ENCODE peak calls at places on chromosomes 1 and 21, in six cellular contexts. One of them, this sample, is unnamed.

GRCh38 chr1:16095447-16095846 is 22.0 kb upstream of the FAM131C start:
- DNase-seq in keratinocyte: no peak
- DNase-seq in mesendoderm: no peak
- DNase-seq in Peyer's patch: no peak
- DNase-seq in PC-3: no peak
- DNase-seq in testis: no peak
- DNase-seq in this sample: peak; percentile 11

GRCh38 chr1:158150512-158150911 is 30.2 kb upstream of the CD1D start:
- DNase-seq in keratinocyte: no peak
- DNase-seq in mesendoderm: no peak
- DNase-seq in Peyer's patch: no peak
- DNase-seq in PC-3: no peak
- DNase-seq in testis: no peak
- DNase-seq in this sample: no peak

GRCh38 chr1:1194723-1195122 is 11.7 kb downstream of the TNFRSF18 start:
- DNase-seq in keratinocyte: no peak
- DNase-seq in mesendoderm: no peak
- DNase-seq in Peyer's patch: peak; percentile 9
- DNase-seq in PC-3: no peak
- DNase-seq in testis: no peak
- DNase-seq in this sample: no peak

GRCh38 chr21:34799092-34799491 is 130.3 kb downstream of the CLIC6 start:
- DNase-seq in keratinocyte: no peak
- DNase-seq in mesendoderm: no peak
- DNase-seq in Peyer's patch: no peak
- DNase-seq in PC-3: no peak
- DNase-seq in testis: no peak
- DNase-seq in this sample: no peak

GRCh38 chr1:37726191-37726590 is 33.9 kb downstream of the CDCA8 start:
- DNase-seq in keratinocyte: no peak
- DNase-seq in mesendoderm: no peak
- DNase-seq in Peyer's patch: no peak
- DNase-seq in PC-3: no peak
- DNase-seq in testis: peak; percentile 51
- DNase-seq in this sample: no peak

GRCh38 chr1:237677979-237678378 is 212.7 kb downstream of the ZP4 start:
- DNase-seq in keratinocyte: no peak
- DNase-seq in mesendoderm: peak; percentile 45
- DNase-seq in Peyer's patch: no peak
- DNase-seq in PC-3: peak; percentile 34
- DNase-seq in testis: no peak
- DNase-seq in this sample: no peak

GRCh38 chr1:7628273-7628672 is 142.8 kb upstream of the VAMP3 start:
- DNase-seq in keratinocyte: no peak
- DNase-seq in mesendoderm: no peak
- DNase-seq in Peyer's patch: no peak
- DNase-seq in PC-3: no peak
- DNase-seq in testis: no peak
- DNase-seq in this sample: no peak

GRCh38 chr1:186404454-186405051 is 28.9 kb downstream of the ODR4 start:
- DNase-seq in keratinocyte: peak; percentile 11
- DNase-seq in mesendoderm: peak; percentile 33
- DNase-seq in Peyer's patch: no peak
- DNase-seq in PC-3: peak; percentile 52
- DNase-seq in testis: no peak
- DNase-seq in this sample: peak; percentile 15

GRCh38 chr1:84505167-84506001 is 802 bp upstream of the SPATA1 start:
- DNase-seq in keratinocyte: no peak
- DNase-seq in mesendoderm: peak; percentile 59
- DNase-seq in Peyer's patch: no peak
- DNase-seq in PC-3: peak; percentile 54
- DNase-seq in testis: no peak
- DNase-seq in this sample: peak; percentile 86

GRCh38 chr1:11885922-11886321 is 27.2 kb upstream of the NPPB start:
- DNase-seq in keratinocyte: no peak
- DNase-seq in mesendoderm: no peak
- DNase-seq in Peyer's patch: no peak
- DNase-seq in PC-3: no peak
- DNase-seq in testis: no peak
- DNase-seq in this sample: no peak

GRCh38 chr1:244918422-244919319 is 54.3 kb upstream of the HNRNPU start:
- DNase-seq in keratinocyte: no peak
- DNase-seq in mesendoderm: peak; percentile 22
- DNase-seq in Peyer's patch: peak; percentile 66
- DNase-seq in PC-3: peak; percentile 57
- DNase-seq in testis: peak; percentile 67
- DNase-seq in this sample: peak; percentile 65

GRCh38 chr1:46621930-46622329 is 5.3 kb upstream of the MOB3C start:
- DNase-seq in keratinocyte: no peak
- DNase-seq in mesendoderm: no peak
- DNase-seq in Peyer's patch: no peak
- DNase-seq in PC-3: peak; percentile 77
- DNase-seq in testis: no peak
- DNase-seq in this sample: no peak

DNA sequence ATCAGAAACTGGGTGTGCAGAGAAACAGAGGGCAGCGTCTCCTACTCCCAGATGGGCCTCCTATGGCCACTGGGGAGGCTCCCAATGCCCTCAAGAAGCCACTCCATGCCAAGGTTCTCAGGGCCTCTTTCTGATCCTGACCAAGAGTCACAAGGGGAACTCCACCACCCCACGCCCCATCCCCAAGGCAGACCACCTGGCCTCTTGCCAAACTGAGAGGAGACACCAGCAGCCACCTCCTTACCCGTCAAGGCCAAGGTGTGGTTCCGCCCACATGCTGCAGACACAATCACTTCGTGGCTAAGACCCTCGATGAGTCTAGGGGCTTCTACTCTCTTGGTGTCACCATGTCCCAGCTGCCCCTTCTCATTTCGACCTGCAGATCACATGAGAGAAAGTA is 17.0 kb downstream of the RCC2 start:
- DNase-seq in keratinocyte: no peak
- DNase-seq in mesendoderm: no peak
- DNase-seq in Peyer's patch: no peak
- DNase-seq in PC-3: no peak
- DNase-seq in testis: no peak
- DNase-seq in this sample: no peak
- H3K36me3 ChIP-seq in keratinocyte: peaks cover 63% of the 10 kb centered on the region
- H3K36me3 ChIP-seq in mesendoderm: peaks cover 38% of the 10 kb centered on the region
- H3K36me3 ChIP-seq in Peyer's patch: peaks cover 85% of the 10 kb centered on the region
- H3K36me3 ChIP-seq in PC-3: peaks cover 79% of the 10 kb centered on the region
- H3K36me3 ChIP-seq in testis: no peaks in the 10 kb centered on the region
- H3K36me3 ChIP-seq in this sample: peaks cover 73% of the 10 kb centered on the region

GRCh38 chr1:42670425-42670824 is 11.8 kb upstream of the YBX1 start:
- DNase-seq in keratinocyte: no peak
- DNase-seq in mesendoderm: no peak
- DNase-seq in Peyer's patch: no peak
- DNase-seq in PC-3: no peak
- DNase-seq in testis: no peak
- DNase-seq in this sample: no peak
- H3K36me3 ChIP-seq in keratinocyte: peaks cover 36% of the 10 kb centered on the region
- H3K36me3 ChIP-seq in mesendoderm: peaks cover 19% of the 10 kb centered on the region
- H3K36me3 ChIP-seq in Peyer's patch: peaks cover 68% of the 10 kb centered on the region
- H3K36me3 ChIP-seq in PC-3: peaks cover 48% of the 10 kb centered on the region
- H3K36me3 ChIP-seq in testis: no peaks in the 10 kb centered on the region
- H3K36me3 ChIP-seq in this sample: peaks cover 27% of the 10 kb centered on the region

GRCh38 chr1:201004154-201004553 is 19.4 kb downstream of the KIF21B start:
- DNase-seq in keratinocyte: no peak
- DNase-seq in mesendoderm: no peak
- DNase-seq in Peyer's patch: no peak
- DNase-seq in PC-3: no peak
- DNase-seq in testis: no peak
- DNase-seq in this sample: no peak

GRCh38 chr1:201001962-201002361 is 21.6 kb downstream of the KIF21B start:
- DNase-seq in keratinocyte: no peak
- DNase-seq in mesendoderm: no peak
- DNase-seq in Peyer's patch: no peak
- DNase-seq in PC-3: no peak
- DNase-seq in testis: no peak
- DNase-seq in this sample: no peak

GRCh38 chr1:201000391-201000790 is 23.1 kb downstream of the KIF21B start:
- DNase-seq in keratinocyte: no peak
- DNase-seq in mesendoderm: no peak
- DNase-seq in Peyer's patch: no peak
- DNase-seq in PC-3: no peak
- DNase-seq in testis: no peak
- DNase-seq in this sample: no peak

GRCh38 chr1:201004732-201005131 is 18.8 kb downstream of the KIF21B start:
- DNase-seq in keratinocyte: no peak
- DNase-seq in mesendoderm: no peak
- DNase-seq in Peyer's patch: no peak
- DNase-seq in PC-3: peak; percentile 63
- DNase-seq in testis: no peak
- DNase-seq in this sample: no peak

GRCh38 chr1:201002510-201002909 is 21.0 kb downstream of the KIF21B start:
- DNase-seq in keratinocyte: no peak
- DNase-seq in mesendoderm: no peak
- DNase-seq in Peyer's patch: no peak
- DNase-seq in PC-3: no peak
- DNase-seq in testis: no peak
- DNase-seq in this sample: no peak
- H3K36me3 ChIP-seq in keratinocyte: no peaks in the 10 kb centered on the region
- H3K36me3 ChIP-seq in mesendoderm: no peaks in the 10 kb centered on the region
- H3K36me3 ChIP-seq in Peyer's patch: no peaks in the 10 kb centered on the region
- H3K36me3 ChIP-seq in PC-3: no peaks in the 10 kb centered on the region
- H3K36me3 ChIP-seq in testis: no peaks in the 10 kb centered on the region
- H3K36me3 ChIP-seq in this sample: peaks cover 4% of the 10 kb centered on the region

GRCh38 chr1:55081905-55082296 is 42.6 kb downstream of the PCSK9 start:
- DNase-seq in keratinocyte: no peak
- DNase-seq in mesendoderm: no peak
- DNase-seq in Peyer's patch: no peak
- DNase-seq in PC-3: no peak
- DNase-seq in testis: no peak
- DNase-seq in this sample: no peak
- H3K36me3 ChIP-seq in keratinocyte: peaks cover 47% of the 10 kb centered on the region
- H3K36me3 ChIP-seq in mesendoderm: peaks cover 5% of the 10 kb centered on the region
- H3K36me3 ChIP-seq in Peyer's patch: peaks cover 98% of the 10 kb centered on the region
- H3K36me3 ChIP-seq in PC-3: peaks cover 60% of the 10 kb centered on the region
- H3K36me3 ChIP-seq in testis: no peaks in the 10 kb centered on the region
- H3K36me3 ChIP-seq in this sample: peaks cover 11% of the 10 kb centered on the region

GRCh38 chr21:26966360-26966977 is 419 bp downstream of the ADAMTS5 start:
- DNase-seq in keratinocyte: no peak
- DNase-seq in mesendoderm: peak; percentile 73
- DNase-seq in Peyer's patch: no peak
- DNase-seq in PC-3: no peak
- DNase-seq in testis: peak; percentile 46
- DNase-seq in this sample: no peak
- H3K36me3 ChIP-seq in keratinocyte: no peaks in the 10 kb centered on the region
- H3K36me3 ChIP-seq in mesendoderm: no peaks in the 10 kb centered on the region
- H3K36me3 ChIP-seq in Peyer's patch: no peaks in the 10 kb centered on the region
- H3K36me3 ChIP-seq in PC-3: no peaks in the 10 kb centered on the region
- H3K36me3 ChIP-seq in testis: no peaks in the 10 kb centered on the region
- H3K36me3 ChIP-seq in this sample: no peaks in the 10 kb centered on the region

This sample was measured in H7.